ENCODE peak calls at places on chromosomes 7 and 10, in six cellular contexts. Q, B, O, L, K and Z are unnamed samples.
A peak's percentile ranks its signal among the peaks of the same experiment; 100 is the strongest.

GRCh38 chr10:110008518-110009339 is 945 bp downstream of the ADD3 start:
- DNase-seq in L (peak; percentile 61), O (peak; percentile 60), Q (peak; percentile 59), B (peak; percentile 36), K (peak; percentile 15), Z (peak; percentile 53)

GRCh38 chr10:77417806-77418205 is 219.8 kb downstream of the KCNMA1 start:
- DNase-seq in Q (no peak), B (peak; percentile 70), O (no peak), L (no peak), K (no peak), Z (no peak)

GRCh38 chr7:128795129-128795528 is 3.4 kb downstream of the CCDC136 start:
- DNase-seq in L (no peak), Q (no peak), O (no peak), B (no peak), K (no peak), Z (no peak)

GRCh38 chr10:103668351-103669242 is 175.1 kb downstream of the NEURL1 start:
- DNase-seq in L (peak; percentile 51), K (no peak), B (peak; percentile 79), O (no peak), Q (no peak), Z (peak; percentile 74)

GRCh38 chr10:33330543-33331019 is 3.9 kb downstream of the NRP1 start:
- DNase-seq in L (peak; percentile 87), B (peak; percentile 88), K (peak; percentile 80), Q (peak; percentile 100), O (peak; percentile 53), Z (peak; percentile 77)

GRCh38 chr10:11246752-11247467 is 229.2 kb downstream of the CELF2 start:
- DNase-seq in Q (no peak), L (no peak), B (no peak), O (no peak), K (no peak), Z (no peak)

GRCh38 chr7:142331941-142332340 is 74.1 kb upstream of the PRSS58 start:
- DNase-seq in L (no peak), O (no peak), Q (no peak), B (no peak), K (no peak), Z (no peak)

GRCh38 chr10:104139221-104139620 is 17.2 kb downstream of the SFR1 start:
- DNase-seq in Q (peak; percentile 30), L (no peak), B (no peak), K (no peak), O (no peak), Z (no peak)

GRCh38 chr10:28139138-28139537 is 140.3 kb upstream of the ODAD2 start:
- DNase-seq in L (no peak), Q (peak; percentile 74), K (no peak), O (no peak), B (no peak), Z (no peak)

GRCh38 chr10:28449382-28449781 is 83.5 kb upstream of the WAC start:
- DNase-seq in L (no peak), Q (no peak), O (no peak), B (no peak), K (no peak), Z (no peak)

GRCh38 chr10:102675887-102676616 is 31.8 kb downstream of the TRIM8 start:
- DNase-seq in B (peak; percentile 34), K (peak; percentile 40), Q (peak; percentile 55), L (no peak), O (no peak), Z (no peak)

GRCh38 chr10:31419394-31420063 is 100.5 kb downstream of the ZEB1 start:
- DNase-seq in L (no peak), K (no peak), Q (peak; percentile 8), O (no peak), B (no peak), Z (no peak)

GRCh38 chr10:68560916-68561691 is 967 bp downstream of the TET1 start:
- DNase-seq in Q (no peak), B (peak; percentile 34), K (peak; percentile 35), L (peak; percentile 11), O (peak; percentile 4), Z (no peak)

GRCh38 chr7:42691030-42691639 is 220.7 kb downstream of the C7orf25 start:
- DNase-seq in K (peak; percentile 41), B (peak; percentile 41), L (peak; percentile 12), O (no peak), Q (peak; percentile 73), Z (no peak)

GRCh38 chr7:70694909-70695803 is 436.8 kb upstream of the GALNT17 start:
- DNase-seq in B (no peak), K (peak; percentile 35), Q (no peak), O (no peak), L (peak; percentile 25), Z (no peak)

GRCh38 chr7:131072505-131073091 is 255.1 kb upstream of the MKLN1 start:
- DNase-seq in L (no peak), Q (peak; percentile 48), O (no peak), B (no peak), K (no peak), Z (no peak)

GRCh38 chr7:8105449-8106095 is 137.0 kb downstream of the GLCCI1 start:
- DNase-seq in Q (no peak), O (no peak), L (no peak), K (no peak), B (no peak), Z (no peak)

GRCh38 chr7:154684651-154685563 is 318.0 kb downstream of the PAXIP1 start:
- DNase-seq in O (no peak), Q (no peak), L (peak; percentile 66), B (no peak), K (no peak), Z (no peak)

GRCh38 chr7:102138676-102139075 is 148.0 kb upstream of the SH2B2 start:
- DNase-seq in K (no peak), Q (no peak), B (no peak), O (no peak), L (no peak), Z (no peak)

GRCh38 chr7:155785536-155785935 is 26.7 kb downstream of the SHH start:
- DNase-seq in K (no peak), Q (peak; percentile 36), L (no peak), B (no peak), O (no peak), Z (no peak)

GRCh38 chr7:128742206-128742605 is 3.0 kb downstream of the CALU start:
- DNase-seq in K (no peak), B (no peak), O (no peak), Q (peak; percentile 82), L (no peak), Z (no peak)

DNA sequence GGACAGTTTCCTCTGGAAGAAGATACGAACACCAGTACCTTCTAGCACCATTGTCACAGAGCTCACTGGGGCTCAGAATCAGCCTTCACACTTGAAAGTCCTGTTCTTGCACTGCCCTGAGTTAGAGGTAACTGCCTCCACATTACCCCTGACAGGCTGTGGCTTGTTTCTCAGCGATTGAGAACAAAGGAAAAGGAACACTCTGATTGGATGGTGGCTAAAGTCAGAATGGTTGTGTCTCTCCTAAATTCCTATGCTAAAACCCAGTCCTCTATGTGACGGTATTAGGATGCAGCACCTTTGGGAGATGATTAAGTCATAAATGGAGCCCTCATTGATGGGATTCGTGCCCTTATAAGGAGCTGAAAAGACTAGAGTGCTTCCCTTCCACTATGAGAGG is 38.8 kb upstream of the DGKI start:
- DNase-seq in L (no peak), B (no peak), K (no peak), O (no peak), Q (no peak), Z (no peak)
- H3K27ac ChIP-seq in L (no peak overlapping the region), B (peak overlapping the region; percentile 61), K (no peak overlapping the region), O (no peak overlapping the region), Q (no peak overlapping the region), Z (no peak overlapping the region)

DNA sequence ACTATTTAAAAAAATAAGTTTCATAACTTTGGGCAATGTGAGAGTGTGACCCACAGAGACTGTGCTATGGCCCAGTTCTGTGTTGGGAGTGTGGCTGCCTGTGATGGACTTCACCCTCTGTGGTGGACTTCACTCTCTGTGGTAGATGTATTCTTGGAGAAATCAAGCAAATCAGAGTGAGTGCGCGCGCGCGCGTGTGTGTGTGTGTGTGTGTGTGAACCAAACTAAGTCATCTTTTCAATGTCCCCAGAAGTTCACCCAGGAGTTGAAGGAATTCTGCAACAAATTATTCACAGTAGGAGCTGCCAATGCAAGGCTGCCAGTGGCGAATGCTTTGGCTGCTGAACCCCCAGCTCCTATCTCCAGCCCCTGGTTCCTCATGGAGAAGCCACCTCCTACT is 184.5 kb downstream of the ADAM12 start:
- DNase-seq in K (no peak), O (no peak), Q (no peak), L (no peak), B (no peak), Z (no peak)
- H3K27ac ChIP-seq in K (no peak overlapping the region), O (no peak overlapping the region), Q (peak overlapping the region; percentile 87), L (no peak overlapping the region), B (no peak overlapping the region), Z (no peak overlapping the region)

DNA sequence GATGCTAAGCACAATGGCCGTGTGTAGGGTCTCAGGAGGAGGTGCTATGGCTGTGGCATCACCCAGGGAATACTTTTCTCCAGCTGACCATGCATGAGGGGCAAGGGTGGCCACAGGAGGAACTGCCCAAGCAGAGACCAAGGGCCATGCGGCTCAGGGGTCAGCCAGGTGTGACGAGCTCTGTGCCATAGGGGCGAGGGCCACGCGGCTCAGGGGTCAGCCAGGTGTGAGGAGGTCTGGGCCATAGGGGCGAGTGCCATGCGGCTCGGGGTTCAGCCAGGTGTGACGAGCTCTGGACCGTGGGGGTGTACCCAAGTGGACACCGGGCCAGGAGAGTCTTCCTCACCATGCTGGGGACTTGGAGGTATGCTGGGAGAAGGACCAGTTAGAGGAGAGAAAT is 265.1 kb downstream of the ADARB2 start:
- DNase-seq in Q (no peak), K (no peak), B (no peak), O (no peak), L (no peak), Z (no peak)
- H3K27ac ChIP-seq in Q (no peak overlapping the region), K (no peak overlapping the region), B (no peak overlapping the region), O (no peak overlapping the region), L (no peak overlapping the region), Z (no peak overlapping the region)

DNA sequence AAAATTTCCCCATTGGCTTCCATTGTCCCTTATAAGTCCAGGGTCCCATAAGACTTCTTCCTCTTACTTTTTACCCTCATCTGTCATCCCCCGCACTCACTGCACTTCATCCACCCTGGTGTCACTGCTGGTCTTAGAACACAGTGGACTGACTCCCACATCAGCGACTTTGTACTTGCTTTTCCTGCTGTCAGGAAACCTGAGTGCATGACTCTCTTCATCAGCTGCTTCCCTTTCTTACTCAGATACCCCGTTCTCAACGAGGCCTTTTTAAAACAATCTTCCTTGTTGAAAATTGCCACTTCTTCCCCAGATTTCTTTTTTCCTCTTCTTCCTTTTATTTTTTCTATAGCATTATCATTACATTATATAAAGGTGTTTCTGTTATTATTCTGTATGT is 305.4 kb downstream of the SDK1 start:
- DNase-seq in L (no peak), Q (no peak), K (no peak), B (no peak), O (no peak), Z (no peak)
- H3K27ac ChIP-seq in L (no peak overlapping the region), Q (no peak overlapping the region), K (no peak overlapping the region), B (no peak overlapping the region), O (no peak overlapping the region), Z (no peak overlapping the region)